ENCODE peak calls at places on chromosomes 2 and 18, in nine cellular contexts. A, U, L, D, T, P, V, E and K are unnamed samples.
A peak's percentile ranks its signal among the peaks of the same experiment; 100 is the strongest.

GRCh38 chr2:47512581-47513083 is 109.7 kb downstream of the MSH2 start:
- DNase-seq in A (peak; percentile 43), U (no peak), L (no peak), D (peak; percentile 9), T (no peak), P (no peak), V (no peak), E (no peak), K (peak; percentile 21)

GRCh38 chr2:42961385-42961800 is 169.0 kb upstream of the HAAO start:
- DNase-seq in A (peak; percentile 45), U (no peak), L (no peak), D (no peak), T (no peak), P (no peak), V (no peak), E (no peak), K (no peak)

GRCh38 chr2:174952607-174953006 is 52.6 kb downstream of the CHN1 start:
- DNase-seq in A (peak; percentile 34), U (no peak), L (no peak), D (no peak), T (no peak), P (no peak), V (no peak), E (no peak), K (no peak)

GRCh38 chr2:181038796-181039195 is 58.4 kb downstream of the UBE2E3 start:
- DNase-seq in A (peak; percentile 11), U (no peak), L (no peak), D (peak; percentile 20), T (no peak), P (no peak), V (no peak), E (no peak), K (no peak)

GRCh38 chr2:204533629-204534370 is 11.5 kb upstream of the PARD3B start:
- DNase-seq in A (peak; percentile 58), U (no peak), L (no peak), D (peak; percentile 87), T (no peak), P (no peak), V (no peak), E (no peak), K (no peak)

GRCh38 chr18:58168986-58169385 is 125.0 kb downstream of the NEDD4L start:
- DNase-seq in A (no peak), U (no peak), L (no peak), D (no peak), T (no peak), P (no peak), V (no peak), E (no peak), K (no peak)

GRCh38 chr2:215736653-215737290 is 276.6 kb downstream of the MREG start:
- DNase-seq in A (peak; percentile 89), U (no peak), L (no peak), D (peak; percentile 44), T (no peak), P (no peak), V (no peak), E (no peak), K (peak; percentile 33)

GRCh38 chr18:64693756-64694155 is 544.9 kb upstream of the LINC00305 start:
- DNase-seq in A (no peak), U (no peak), L (no peak), D (no peak), T (no peak), P (no peak), V (no peak), E (no peak), K (no peak)

GRCh38 chr2:113284481-113284880 is 5.8 kb upstream of the PAX8 start:
- DNase-seq in A (no peak), U (no peak), L (no peak), D (peak; percentile 8), T (no peak), P (peak; percentile 19), V (no peak), E (no peak), K (no peak)

GRCh38 chr2:178928077-178928476 is 120.9 kb upstream of the TTN start:
- DNase-seq in A (no peak), U (no peak), L (no peak), D (no peak), T (no peak), P (no peak), V (no peak), E (no peak), K (no peak)

GRCh38 chr2:62099050-62099449 is 96.9 kb upstream of the B3GNT2 start:
- DNase-seq in A (no peak), U (no peak), L (no peak), D (no peak), T (no peak), P (no peak), V (no peak), E (no peak), K (no peak)

GRCh38 chr2:180208841-180209240 is 201.7 kb upstream of the CWC22 start:
- DNase-seq in A (peak; percentile 59), U (no peak), L (no peak), D (no peak), T (no peak), P (no peak), V (no peak), E (no peak), K (peak; percentile 62)

GRCh38 chr2:118095610-118096009 is 7.3 kb downstream of the INSIG2 start:
- DNase-seq in A (no peak), U (no peak), L (no peak), D (no peak), T (no peak), P (no peak), V (no peak), E (no peak), K (no peak)

GRCh38 chr2:139122711-139123158 is 342.5 kb upstream of the NXPH2 start:
- DNase-seq in A (no peak), U (no peak), L (no peak), D (peak; percentile 10), T (no peak), P (peak; percentile 10), V (no peak), E (no peak), K (peak; percentile 92)

GRCh38 chr18:76259012-76259568 is 236.0 kb downstream of the ZNF516 start:
- DNase-seq in A (peak; percentile 34), U (no peak), L (no peak), D (no peak), T (no peak), P (no peak), V (no peak), E (no peak), K (no peak)